ENCODE peak calls at places on chromosomes 1 and 21, in four cellular contexts. A is NCI-H1694 treated with DMSO at 0.1 percent for 48 hours, B is neural progenitor cell, X is SJSA1. M is an unnamed sample.

GRCh38 chr1:56065729-56066128 is 513.6 kb downstream of the PLPP3 start:
- DNase-seq in A (no peak), B (no peak), X (no peak), M (no peak)

GRCh38 chr1:216690593-216690992 is 32.6 kb downstream of the ESRRG start:
- DNase-seq in A (no peak), B (no peak), X (no peak), M (no peak)

GRCh38 chr1:175152006-175152652 is 40.4 kb downstream of the KIAA0040 start:
- DNase-seq in A (peak; percentile 48), B (peak; percentile 83), X (no peak), M (no peak)

GRCh38 chr1:23590058-23590783 is 30.9 kb upstream of the ID3 start:
- DNase-seq in A (no peak), B (no peak), X (no peak), M (no peak)

GRCh38 chr1:8664887-8665286 is 152.6 kb downstream of the RERE start:
- DNase-seq in A (no peak), B (no peak), X (no peak), M (no peak)

GRCh38 chr1:74481607-74482006 is 30.8 kb downstream of the LRRC53 start:
- DNase-seq in A (no peak), B (peak; percentile 13), X (no peak), M (no peak)

GRCh38 chr1:179437171-179437570 is 71.4 kb downstream of the AXDND1 start:
- DNase-seq in A (no peak), B (no peak), X (no peak), M (no peak)

GRCh38 chr21:33940164-33940563 is 24.6 kb upstream of the ATP5PO start:
- DNase-seq in A (no peak), B (no peak), X (no peak), M (peak; percentile 61)

GRCh38 chr1:58773406-58773840 is 10.4 kb downstream of the JUN start:
- DNase-seq in A (no peak), B (peak; percentile 21), X (no peak), M (no peak)

GRCh38 chr1:29254346-29254745 is 18.0 kb downstream of the PTPRU start:
- DNase-seq in A (no peak), B (no peak), X (no peak), M (no peak)

GRCh38 chr1:13735168-13735930 is 35.4 kb downstream of the PRDM2 start:
- DNase-seq in A (no peak), B (peak; percentile 31), X (no peak), M (no peak)

GRCh38 chr1:228417471-228418203 is 976 bp upstream of the TRIM17 start:
- DNase-seq in A (no peak), B (no peak), X (no peak), M (no peak)

GRCh38 chr1:245831518-245831917 is 675.6 kb downstream of the SMYD3 start:
- DNase-seq in A (no peak), B (no peak), X (no peak), M (no peak)